ENCODE peak calls at places on chromosome 19, in nine cellular contexts. H is Caco-2, Y is lower leg skin, S is GM12865, C is heart left ventricle, G is IMR-90, L is GM23338, F is fibroblast of mammary gland, Z is skeletal muscle cell. A is an unnamed sample.

GRCh38 chr19:3109491-3109890 is 15.3 kb downstream of the GNA11 start:
- DNase-seq in S (no peak), Y (no peak), Z (no peak), L (no peak), C (no peak), G (no peak), H (no peak), F (no peak), A (peak; percentile 58)

GRCh38 chr19:13796301-13797057 is 1.2 kb downstream of the ZSWIM4 start:
- DNase-seq in C (peak; percentile 84), F (peak; percentile 97), G (peak; percentile 98), S (peak; percentile 65), H (no peak), L (peak; percentile 79), Z (peak; percentile 73), Y (peak; percentile 95), A (peak; percentile 92)

GRCh38 chr19:10096615-10096963 is 5.9 kb downstream of the ANGPTL6 start:
- DNase-seq in Z (no peak), S (no peak), F (peak; percentile 28), H (no peak), L (no peak), Y (no peak), C (no peak), G (no peak), A (peak; percentile 82)

GRCh38 chr19:29532097-29532496 is 6.3 kb downstream of the VSTM2B start:
- DNase-seq in H (peak; percentile 17), S (no peak), L (peak; percentile 56), C (no peak), F (no peak), G (no peak), Y (peak; percentile 42), Z (no peak), A (no peak)

GRCh38 chr19:7918615-7919421 is 1.3 kb upstream of the SNAPC2 start:
- DNase-seq in Y (no peak), L (no peak), C (peak; percentile 68), F (no peak), H (no peak), Z (no peak), G (no peak), S (no peak), A (peak; percentile 58)

GRCh38 chr19:4583961-4584669 is 24.6 kb upstream of the SEMA6B start:
- DNase-seq in Y (no peak), L (peak; percentile 66), G (no peak), F (no peak), Z (no peak), C (no peak), S (peak; percentile 35), H (no peak), A (peak; percentile 53)

GRCh38 chr19:6528544-6529121 is 2.2 kb upstream of the TNFSF9 start:
- DNase-seq in L (peak; percentile 53), F (no peak), H (no peak), Y (peak; percentile 91), G (no peak), Z (no peak), S (peak; percentile 78), C (peak; percentile 83), A (peak; percentile 83)

GRCh38 chr19:53537126-53537522 is 821 bp upstream of the ZNF331 start:
- DNase-seq in Z (no peak), F (no peak), L (no peak), Y (no peak), G (no peak), H (peak; percentile 65), C (no peak), S (no peak), A (no peak)

GRCh38 chr19:57566396-57567256 is 7.0 kb upstream of the ZNF550 start:
- DNase-seq in F (peak; percentile 62), C (no peak), L (peak; percentile 60), H (no peak), S (peak; percentile 41), G (peak; percentile 38), Y (no peak), Z (no peak), A (no peak)

GRCh38 chr19:34926361-34926684 is 380 bp upstream of the ZNF30 start:
- DNase-seq in H (no peak), Y (no peak), C (no peak), S (no peak), Z (no peak), G (no peak), F (no peak), L (no peak), A (no peak)
- H3K4me3 ChIP-seq in H (peak overlapping the region; percentile 6), Y (no peak overlapping the region), C (no peak overlapping the region), S (peak overlapping the region; percentile 63), Z (peak overlapping the region; percentile 79), G (no peak overlapping the region), F (no peak overlapping the region), L (peak overlapping the region; percentile 73), A (peak overlapping the region; percentile 71)

DNA sequence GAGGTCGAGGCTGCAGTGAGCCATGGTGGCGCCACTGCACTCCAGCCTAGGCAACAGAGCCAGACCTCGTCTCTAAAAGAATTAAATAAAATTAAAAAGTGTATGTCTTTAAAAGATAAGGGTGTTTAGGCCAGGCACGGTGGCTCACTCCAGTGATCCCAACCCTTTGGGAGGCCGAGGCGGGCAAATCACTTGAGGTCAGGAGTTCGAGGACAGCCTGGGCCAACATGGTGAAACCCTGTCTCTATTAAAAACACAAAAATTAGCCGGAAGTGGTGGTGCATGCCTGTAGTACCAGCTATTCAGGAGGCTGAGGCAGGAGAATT is 7.5 kb upstream of the SDHAF1 start:
- DNase-seq in H (no peak), Z (no peak), G (no peak), F (no peak), L (no peak), C (no peak), S (no peak), Y (no peak), A (no peak)
- H3K4me3 ChIP-seq in H (peak overlapping the region; percentile 44), Z (peak overlapping the region; percentile 38), G (no peak overlapping the region), F (no peak overlapping the region), L (peak overlapping the region; percentile 71), C (no peak overlapping the region), S (no peak overlapping the region), Y (no peak overlapping the region), A (no peak overlapping the region)

GRCh38 chr19:16442386-16443276 is 29.1 kb downstream of the EPS15L1 start:
- DNase-seq in G (no peak), Y (no peak), S (no peak), C (no peak), F (no peak), L (no peak), H (no peak), Z (no peak), A (peak; percentile 57)
- H3K4me3 ChIP-seq in G (no peak overlapping the region), Y (no peak overlapping the region), S (no peak overlapping the region), C (no peak overlapping the region), F (no peak overlapping the region), L (no peak overlapping the region), H (no peak overlapping the region), Z (no peak overlapping the region), A (no peak overlapping the region)

GRCh38 chr19:1730157-1730556 is 23.1 kb upstream of the ONECUT3 start:
- DNase-seq in G (no peak), S (no peak), C (no peak), Y (no peak), Z (no peak), H (no peak), L (no peak), F (no peak), A (no peak)
- H3K4me3 ChIP-seq in G (no peak overlapping the region), S (no peak overlapping the region), C (no peak overlapping the region), Y (no peak overlapping the region), Z (no peak overlapping the region), H (no peak overlapping the region), L (no peak overlapping the region), F (no peak overlapping the region), A (no peak overlapping the region)

GRCh38 chr19:35755550-35756371 is 1.1 kb downstream of the HSPB6 start:
- DNase-seq in S (no peak), L (peak; percentile 23), C (peak; percentile 92), H (no peak), G (peak; percentile 55), Z (peak; percentile 77), Y (peak; percentile 96), F (peak; percentile 88), A (peak; percentile 97)
- H3K4me3 ChIP-seq in S (no peak overlapping the region), L (peak overlapping the region; percentile 94), C (peak overlapping the region; percentile 92), H (peak overlapping the region; percentile 27), G (peak overlapping the region; percentile 50), Z (peak overlapping the region; percentile 81), Y (no peak overlapping the region), F (peak overlapping the region; percentile 78), A (peak overlapping the region; percentile 54)

DNA sequence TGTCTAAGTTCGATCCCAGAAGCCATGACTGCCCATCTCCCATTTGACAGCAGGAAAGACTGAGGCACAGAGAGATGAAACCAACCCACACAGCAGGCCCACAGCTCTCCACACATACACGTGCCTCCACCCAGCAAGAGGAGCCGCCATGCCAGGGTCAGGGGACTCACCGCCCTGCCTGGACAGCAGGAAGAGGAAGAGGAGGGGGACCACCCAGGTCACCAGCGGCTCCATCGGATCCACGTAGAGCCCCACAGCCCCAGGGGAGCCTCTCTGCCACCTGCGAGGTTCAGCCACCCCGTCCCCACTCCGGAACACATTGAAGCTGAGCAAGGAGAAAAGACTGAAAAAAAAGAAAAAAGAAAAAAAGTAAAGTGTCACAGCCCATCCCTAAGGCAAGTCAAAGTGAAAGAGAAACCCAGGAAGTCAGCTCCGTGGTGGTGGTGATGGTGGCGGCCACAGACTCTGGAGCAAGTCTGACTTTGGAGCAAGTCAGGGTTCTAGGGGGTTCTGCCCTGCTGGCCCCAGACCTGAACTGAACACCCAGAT is at the start of gene IL12RB1:
- DNase-seq in L (no peak), G (no peak), H (no peak), F (no peak), C (no peak), Z (no peak), Y (no peak), S (peak; percentile 76), A (peak; percentile 53)
- H3K4me3 ChIP-seq in L (no peak within 1 kb of the TSS), G (peak within 1 kb of the TSS; percentile 24), H (no peak within 1 kb of the TSS), F (no peak within 1 kb of the TSS), C (no peak within 1 kb of the TSS), Z (no peak within 1 kb of the TSS), Y (no peak within 1 kb of the TSS), S (peak within 1 kb of the TSS; percentile 83), A (peak within 1 kb of the TSS; percentile 9)

GRCh38 chr19:19407640-19407933 is 2.1 kb downstream of the GATAD2A start:
- DNase-seq in G (no peak), H (no peak), L (no peak), Y (no peak), C (no peak), S (no peak), Z (no peak), F (no peak), A (no peak)
- H3K4me3 ChIP-seq in G (peak overlapping the region; percentile 68), H (no peak overlapping the region), L (peak overlapping the region; percentile 100), Y (no peak overlapping the region), C (peak overlapping the region; percentile 98), S (no peak overlapping the region), Z (peak overlapping the region; percentile 83), F (peak overlapping the region; percentile 68), A (no peak overlapping the region)